ENCODE peak calls at places on chromosomes 11 and 22, in ten cellular contexts. R is anterior cingulate cortex; U is GOT3; K is amniotic epithelial cell; G is neuronal stem cell; M is stimulated activated CD4-positive, alpha-beta T cell treated with anti-CD3 and anti-CD28 coated beads, TNF-alpha, amount 100 ng/mL, for 48 hours; X is ovary; I is CD8-positive, alpha-beta T cell; Y is hippocampal formation; N is fibroblast of lung. E is an unnamed sample.

GRCh38 chr11:58286249-58286648 is 18.2 kb upstream of the OR10W1 start:
- DNase-seq in M (no peak), Y (no peak), I (no peak), N (peak), K (peak), G (peak), R (no peak), X (no peak), U (no peak), E (peak)

GRCh38 chr11:70067591-70068341 is 10.4 kb upstream of the ANO1 start:
- DNase-seq in Y (no peak), X (no peak), M (no peak), K (no peak), I (no peak), R (no peak), U (no peak), G (peak), N (no peak), E (no peak)

GRCh38 chr11:27839226-27839913 is 139.1 kb upstream of the BDNF start:
- DNase-seq in K (peak), G (no peak), R (no peak), N (peak), M (no peak), U (no peak), X (no peak), Y (no peak), I (no peak), E (peak)

GRCh38 chr11:63986156-63986931 is at the start of gene OTUB1:
- DNase-seq in Y (peak), M (peak), R (peak), U (peak), I (peak), N (peak), G (peak), X (peak), K (peak), E (peak)

GRCh38 chr22:39954584-39955055 is 5.6 kb upstream of the TMA7B start:
- DNase-seq in X (no peak), N (peak), I (no peak), K (peak), U (no peak), M (no peak), R (no peak), Y (no peak), G (no peak), E (no peak)

GRCh38 chr11:20093775-20094174 is 66.5 kb downstream of the DBX1 start:
- DNase-seq in K (no peak), R (no peak), X (no peak), N (peak), I (no peak), U (no peak), M (no peak), G (no peak), Y (no peak), E (no peak)

GRCh38 chr11:46210133-46210636 is 67.3 kb upstream of the CREB3L1 start:
- DNase-seq in K (peak), U (no peak), I (no peak), N (peak), X (no peak), M (no peak), G (no peak), Y (no peak), R (no peak), E (no peak)

GRCh38 chr22:36755316-36755715 is 20.6 kb downstream of the IFT27 start:
- DNase-seq in I (no peak), X (no peak), N (no peak), G (no peak), Y (no peak), R (no peak), K (no peak), U (no peak), M (no peak), E (no peak)

GRCh38 chr22:38432264-38432663 is 22.7 kb downstream of the KCNJ4 start:
- DNase-seq in K (peak), G (no peak), I (no peak), M (no peak), U (no peak), Y (no peak), N (peak), X (no peak), R (no peak), E (peak)

GRCh38 chr22:28344893-28345292 is 334.7 kb downstream of the TTC28 start:
- DNase-seq in I (no peak), X (no peak), U (no peak), G (no peak), M (no peak), N (no peak), R (no peak), K (no peak), Y (no peak), E (no peak)

GRCh38 chr11:130272336-130272735 is 42.4 kb downstream of the ZBTB44 start:
- DNase-seq in G (no peak), R (no peak), K (no peak), I (no peak), X (no peak), Y (no peak), M (no peak), U (no peak), N (no peak), E (no peak)

GRCh38 chr22:50153756-50154140 is 16.8 kb upstream of the PANX2 start:
- DNase-seq in X (no peak), I (no peak), K (no peak), M (no peak), N (no peak), U (no peak), Y (no peak), R (no peak), G (no peak), E (no peak)

GRCh38 chr22:20247010-20247505 is 21.1 kb downstream of the RTN4R start:
- DNase-seq in X (no peak), Y (no peak), R (no peak), N (peak), I (no peak), U (no peak), M (no peak), K (peak), G (no peak), E (peak)

GRCh38 chr11:15967166-15967565 is 389.2 kb downstream of the SOX6 start:
- DNase-seq in U (no peak), G (no peak), N (no peak), K (no peak), I (no peak), M (no peak), X (no peak), Y (no peak), R (no peak), E (no peak)

GRCh38 chr11:128581908-128582307 is 5.5 kb downstream of the ETS1 start:
- DNase-seq in K (no peak), U (no peak), X (no peak), N (no peak), Y (no peak), M (no peak), R (no peak), G (no peak), I (no peak), E (no peak)

GRCh38 chr11:130786987-130787688 is 129.1 kb downstream of the SNX19 start:
- DNase-seq in N (peak), Y (no peak), G (no peak), M (no peak), R (no peak), U (no peak), X (no peak), I (no peak), K (no peak), E (peak)

GRCh38 chr11:124538019-124538418 is 5.4 kb downstream of the OR8B12 start:
- DNase-seq in M (no peak), I (no peak), R (no peak), U (no peak), G (no peak), X (no peak), N (peak), K (peak), Y (no peak), E (peak)

GRCh38 chr22:50215297-50216049 is 14.7 kb downstream of the SELENOO start:
- DNase-seq in K (no peak), X (no peak), Y (no peak), I (no peak), U (no peak), M (no peak), N (no peak), R (no peak), G (no peak), E (no peak)

GRCh38 chr11:25247336-25247735 is 750.5 kb downstream of the LUZP2 start:
- DNase-seq in K (no peak), N (peak), R (no peak), X (no peak), M (no peak), Y (no peak), I (no peak), G (no peak), U (no peak), E (no peak)

GRCh38 chr11:34647131-34647530 is 26.2 kb downstream of the EHF start:
- DNase-seq in X (no peak), G (no peak), M (no peak), K (peak), N (peak), I (no peak), Y (no peak), U (no peak), R (no peak), E (no peak)

GRCh38 chr11:93491941-93492340 is 51.2 kb downstream of the SMCO4 start:
- DNase-seq in U (no peak), I (no peak), Y (no peak), G (no peak), X (no peak), M (no peak), R (no peak), N (no peak), K (no peak), E (no peak)

GRCh38 chr11:83493918-83494317 is 207.8 kb upstream of the CCDC90B start:
- DNase-seq in Y (no peak), U (no peak), I (no peak), M (no peak), K (no peak), G (no peak), X (no peak), N (no peak), R (no peak), E (no peak)

GRCh38 chr11:121930004-121930965 is 185.7 kb downstream of the BLID start:
- DNase-seq in R (no peak), N (peak), U (no peak), G (no peak), Y (peak), M (no peak), X (no peak), K (no peak), I (no peak), E (peak)

GRCh38 chr11:128336203-128336602 is 251.2 kb downstream of the ETS1 start:
- DNase-seq in I (no peak), R (no peak), K (peak), U (no peak), Y (no peak), N (peak), M (no peak), G (no peak), X (peak), E (peak)

GRCh38 chr11:6705905-6706535 is 22.9 kb upstream of the MRPL17 start:
- DNase-seq in G (peak), K (peak), I (no peak), N (peak), M (no peak), X (peak), U (no peak), R (no peak), Y (peak), E (peak)

GRCh38 chr11:92477686-92478085 is 253.1 kb downstream of the FAT3 start:
- DNase-seq in K (no peak), X (no peak), Y (no peak), N (no peak), I (no peak), G (no peak), M (no peak), R (no peak), U (no peak), E (no peak)

GRCh38 chr11:131609317-131609716 is 238.9 kb downstream of the NTM start:
- DNase-seq in K (peak), Y (no peak), U (peak), X (no peak), N (peak), M (no peak), I (no peak), G (no peak), R (no peak), E (no peak)

GRCh38 chr11:67671211-67671520 is 3.3 kb downstream of the ALDH3B2 start:
- DNase-seq in R (no peak), U (no peak), Y (no peak), N (no peak), X (no peak), G (no peak), K (no peak), M (no peak), I (no peak), E (no peak)

GRCh38 chr22:32745251-32745995 is 56.1 kb upstream of the TIMP3 start:
- DNase-seq in M (no peak), R (no peak), X (no peak), I (no peak), K (no peak), Y (no peak), G (peak), U (no peak), N (peak), E (peak)

GRCh38 chr22:21849489-21849888 is 18.0 kb downstream of the MAPK1 start:
- DNase-seq in I (no peak), R (no peak), M (no peak), X (no peak), G (no peak), U (no peak), Y (no peak), K (no peak), N (peak), E (no peak)

GRCh38 chr22:25903294-25903693 is 161.3 kb downstream of the MYO18B start:
- DNase-seq in K (no peak), R (no peak), Y (no peak), I (no peak), G (peak), U (no peak), N (no peak), M (no peak), X (no peak), E (no peak)

GRCh38 chr22:20862540-20862939 is 3.7 kb downstream of the SNAP29 start:
- DNase-seq in N (no peak), M (no peak), R (no peak), Y (no peak), X (no peak), I (no peak), G (no peak), U (no peak), K (no peak), E (no peak)

GRCh38 chr11:68413591-68413999 is 47.0 kb upstream of the PPP6R3 start:
- DNase-seq in U (no peak), X (no peak), I (no peak), R (no peak), K (no peak), N (no peak), Y (no peak), M (no peak), G (no peak), E (no peak)

GRCh38 chr22:38144025-38144405 is 33.5 kb upstream of the BAIAP2L2 start:
- DNase-seq in N (no peak), R (no peak), U (no peak), X (no peak), Y (no peak), G (no peak), I (no peak), M (no peak), K (no peak), E (no peak)

GRCh38 chr22:46147471-46148267 is 2.7 kb upstream of the PPARA start:
- DNase-seq in M (no peak), Y (no peak), X (peak), I (no peak), G (no peak), K (no peak), N (no peak), U (no peak), R (no peak), E (no peak)

GRCh38 chr11:86869966-86870570 is 69.7 kb downstream of the PRSS23 start:
- DNase-seq in X (peak), U (no peak), N (peak), Y (peak), G (peak), I (peak), K (peak), R (peak), M (peak), E (peak)

GRCh38 chr11:122115520-122116343 is at the start of gene BLID:
- DNase-seq in N (peak), M (no peak), G (no peak), Y (no peak), X (peak), R (no peak), U (no peak), I (no peak), K (peak), E (no peak)

GRCh38 chr11:101096036-101096704 is 33.4 kb downstream of the PGR start:
- DNase-seq in I (no peak), X (peak), G (no peak), Y (no peak), R (no peak), U (no peak), N (no peak), M (no peak), K (no peak), E (peak)